ENCODE peak calls at places on chromosomes 4 and X, in six cellular contexts. C is sigmoid colon, A is astrocyte, K is K562, X is IMR-90, R is Peyer's patch. I is an unnamed sample.

GRCh38 chr4:167713756-167714155 is 378.6 kb upstream of the ANXA10 start:
- DNase-seq in C (no peak), A (peak; percentile 39), K (no peak), X (no peak), R (no peak), I (no peak)

GRCh38 chr4:5338511-5338910 is 287.2 kb downstream of the STK32B start:
- DNase-seq in C (no peak), A (no peak), K (no peak), X (no peak), R (no peak), I (no peak)

GRCh38 chr4:48138936-48139335 is 4.9 kb upstream of the TXK start:
- DNase-seq in C (no peak), A (no peak), K (no peak), X (no peak), R (peak; percentile 75), I (no peak)

GRCh38 chr4:128349921-128350320 is 62.3 kb upstream of the PGRMC2 start:
- DNase-seq in C (no peak), A (peak; percentile 77), K (peak; percentile 42), X (peak; percentile 97), R (no peak), I (no peak)

GRCh38 chrX:37627602-37628001 is 56.1 kb downstream of the LANCL3 start:
- DNase-seq in C (no peak), A (no peak), K (no peak), X (no peak), R (peak; percentile 78), I (no peak)

GRCh38 chr4:169253904-169254303 is 16.9 kb downstream of the SH3RF1 start:
- DNase-seq in C (no peak), A (peak; percentile 100), K (no peak), X (peak; percentile 94), R (no peak), I (no peak)

GRCh38 chr4:155249036-155249566 is 40.7 kb downstream of the NPY2R start:
- DNase-seq in C (no peak), A (no peak), K (no peak), X (no peak), R (no peak), I (no peak)

GRCh38 chrX:142089193-142089592 is 115.9 kb downstream of the MAGEC2 start:
- DNase-seq in C (no peak), A (peak; percentile 2), K (no peak), X (peak; percentile 1), R (no peak), I (no peak)

GRCh38 chr4:23991444-23991843 is 101.6 kb upstream of the PPARGC1A start:
- DNase-seq in C (no peak), A (no peak), K (no peak), X (no peak), R (no peak), I (no peak)

GRCh38 chrX:50073601-50074000 is 127.2 kb downstream of the AKAP4 start:
- DNase-seq in C (no peak), A (no peak), K (no peak), X (no peak), R (no peak), I (no peak)

GRCh38 chr4:163072222-163072621 is 94.5 kb downstream of the NAF1 start:
- DNase-seq in C (no peak), A (peak; percentile 14), K (no peak), X (no peak), R (no peak), I (no peak)

GRCh38 chr4:8504279-8505007 is 63.9 kb downstream of the TRMT44 start:
- DNase-seq in C (peak; percentile 29), A (no peak), K (no peak), X (no peak), R (no peak), I (no peak)

GRCh38 chr4:24971192-24971591 is 58.4 kb upstream of the CCDC149 start:
- DNase-seq in C (no peak), A (no peak), K (no peak), X (no peak), R (peak; percentile 64), I (peak; percentile 54)

GRCh38 chrX:12951590-12951965 is 23.3 kb upstream of the TMSB4X start:
- DNase-seq in C (no peak), A (no peak), K (no peak), X (no peak), R (no peak), I (no peak)

GRCh38 chr4:75653845-75654503 is 19.2 kb downstream of the G3BP2 start:
- DNase-seq in C (no peak), A (peak; percentile 25), K (no peak), X (peak; percentile 55), R (no peak), I (no peak)

GRCh38 chrX:57447856-57448255 is 144.0 kb upstream of the ZXDB start:
- DNase-seq in C (no peak), A (no peak), K (no peak), X (no peak), R (no peak), I (no peak)

DNA sequence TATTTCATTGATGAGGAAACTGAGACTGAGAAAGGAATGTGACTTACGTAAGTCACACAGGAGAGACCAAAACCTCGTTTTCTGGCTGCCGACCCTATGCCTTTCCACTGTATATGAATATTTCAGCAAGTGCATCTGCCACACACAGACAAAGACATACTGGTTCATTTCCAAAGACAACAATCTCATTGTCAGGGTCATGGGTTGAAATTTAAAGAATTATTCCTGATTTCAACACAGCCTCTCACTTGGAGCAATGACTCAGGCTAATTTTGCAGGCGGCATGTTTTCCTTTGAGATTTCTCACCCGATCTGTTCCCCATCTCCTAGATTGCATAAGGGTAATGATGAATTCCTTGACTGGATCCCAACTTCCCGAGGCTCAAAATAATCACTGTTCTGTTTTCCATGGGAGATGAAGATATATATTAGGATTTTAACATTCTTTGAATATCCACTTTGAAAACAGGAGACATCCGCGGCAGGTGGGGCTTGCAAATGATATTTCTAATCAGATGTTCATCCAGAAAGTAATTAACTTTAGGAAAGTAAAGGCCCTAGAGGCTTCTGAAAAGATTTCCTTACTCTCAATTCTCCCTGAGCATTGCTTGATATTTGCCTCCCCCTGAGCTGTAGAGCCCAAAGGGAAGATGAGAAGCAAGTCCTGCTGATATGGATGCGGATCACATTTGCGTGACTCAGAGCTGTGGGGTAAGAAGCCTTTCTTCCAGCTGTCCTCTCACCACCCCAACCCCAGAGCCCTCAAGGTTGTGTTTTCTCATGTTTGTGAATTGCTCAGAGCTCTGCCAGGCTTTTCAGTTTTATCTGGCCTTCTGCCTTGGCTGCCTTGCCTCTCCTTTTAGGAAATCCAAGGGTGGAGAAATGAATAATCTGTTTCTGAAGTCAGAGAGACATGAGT is 361.1 kb upstream of the BOD1L1 start:
- DNase-seq in C (peak; percentile 73), A (peak; percentile 97), K (no peak), X (peak; percentile 97), R (no peak), I (no peak)
- H3K4me3 ChIP-seq in C (no peak overlapping the region), A (peak overlapping the region; percentile 27), K (no peak overlapping the region), X (no peak overlapping the region), R (no peak overlapping the region), I (no peak overlapping the region)

GRCh38 chr4:1012031-1012739 is 759 bp downstream of the FGFRL1 start:
- DNase-seq in C (peak; percentile 78), A (peak; percentile 30), K (peak; percentile 83), X (no peak), R (peak; percentile 75), I (no peak)

GRCh38 chr4:1010522-1011021 is 854 bp upstream of the FGFRL1 start:
- DNase-seq in C (peak; percentile 90), A (peak; percentile 58), K (peak; percentile 63), X (peak; percentile 68), R (peak; percentile 89), I (no peak)

GRCh38 chr4:1011022-1011694 is at the start of gene FGFRL1:
- DNase-seq in C (peak; percentile 96), A (peak; percentile 64), K (peak; percentile 95), X (peak; percentile 77), R (peak; percentile 97), I (no peak)

GRCh38 chr4:1008840-1009646 is 2.4 kb upstream of the FGFRL1 start:
- DNase-seq in C (peak; percentile 79), A (no peak), K (no peak), X (no peak), R (peak; percentile 74), I (no peak)

DNA sequence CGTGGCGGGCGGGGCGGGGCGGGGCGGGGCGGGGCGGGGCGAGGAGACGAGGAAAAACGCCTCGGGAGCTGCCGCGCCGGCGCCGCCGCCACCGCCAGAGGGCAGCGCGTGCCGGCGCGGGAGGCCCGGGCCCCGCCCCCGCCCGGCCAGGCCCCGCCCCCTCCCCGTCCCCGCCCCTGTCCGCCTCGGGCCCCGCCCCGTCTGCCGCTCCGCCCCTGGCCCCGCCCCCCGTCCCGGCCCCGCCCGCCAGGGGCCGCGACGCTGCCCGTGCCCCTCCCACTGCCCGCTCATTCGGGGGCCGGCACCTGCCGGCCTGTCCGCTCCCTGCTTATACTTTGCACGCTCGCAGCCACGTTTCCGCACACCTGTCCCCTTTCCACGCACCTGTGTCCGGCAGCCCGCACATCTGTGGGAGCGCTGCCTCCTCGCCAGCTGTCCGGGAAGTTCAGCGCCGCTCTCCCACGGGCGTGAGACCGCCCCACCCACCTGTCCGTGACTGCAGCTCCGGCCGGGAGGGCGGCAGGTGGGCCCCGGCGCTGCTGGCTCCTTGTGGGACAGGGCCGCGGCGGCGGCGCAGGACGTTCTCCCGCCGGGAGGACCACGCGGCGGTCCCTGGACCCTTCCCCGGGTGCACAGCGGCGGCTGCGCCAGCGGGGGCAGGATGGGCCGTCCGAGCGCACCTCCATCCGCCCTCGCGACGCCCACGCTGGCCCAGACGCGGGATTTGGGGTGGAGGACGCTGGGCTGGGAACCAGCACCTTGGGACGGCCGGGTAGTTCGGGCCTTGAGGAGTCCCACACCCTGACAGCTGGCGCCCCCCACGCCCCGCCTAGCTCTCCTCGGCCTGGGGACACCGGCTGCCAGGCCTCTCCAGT is 1.5 kb upstream of the FGFRL1 start:
- DNase-seq in C (peak; percentile 86), A (no peak), K (peak; percentile 69), X (peak; percentile 36), R (peak; percentile 89), I (no peak)
- TF ChIP-seq CTCF in C (peak; percentile 4), A (no peak), K (peak; percentile 55), X (peak; percentile 33), R (no peak), I (no peak)

DNA sequence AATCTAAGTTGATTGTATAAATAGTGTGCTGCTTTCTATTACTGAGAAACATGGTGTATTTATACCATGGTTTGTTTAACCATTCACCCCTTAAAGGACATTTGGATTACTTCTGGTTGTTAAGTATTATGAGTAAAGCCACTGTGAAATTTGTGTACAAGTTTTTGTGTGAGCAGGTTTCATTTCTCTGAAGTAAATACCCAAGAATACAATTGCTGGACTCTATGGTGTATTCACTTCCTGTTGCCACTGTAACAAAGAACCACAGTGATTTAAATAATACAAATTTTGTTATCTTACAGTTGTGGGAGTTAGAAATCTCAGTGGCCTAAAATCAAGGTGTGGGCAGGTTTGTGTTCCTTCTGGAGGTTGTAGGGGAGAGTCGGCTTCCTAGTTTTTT is 869.6 kb downstream of the CCSER1 start:
- DNase-seq in C (no peak), A (no peak), K (no peak), X (no peak), R (no peak), I (no peak)
- H3K27me3 ChIP-seq in C (no peaks in the 10 kb centered on the region), A (no peaks in the 10 kb centered on the region), K (no peaks in the 10 kb centered on the region), X (no peaks in the 10 kb centered on the region), R (no peaks in the 10 kb centered on the region), I (no peaks in the 10 kb centered on the region)

GRCh38 chr4:54066718-54067129 is 2.3 kb upstream of the CHIC2 start:
- DNase-seq in C (no peak), A (no peak), K (peak; percentile 80), X (no peak), R (no peak), I (no peak)

GRCh38 chr4:54064317-54065275 is at the start of gene CHIC2:
- DNase-seq in C (peak; percentile 97), A (peak; percentile 85), K (peak; percentile 96), X (peak; percentile 92), R (peak; percentile 98), I (peak; percentile 62)

GRCh38 chr4:54066088-54066415 is 1.6 kb upstream of the CHIC2 start:
- DNase-seq in C (no peak), A (no peak), K (peak; percentile 19), X (no peak), R (no peak), I (no peak)

GRCh38 chr4:54063737-54064316 is 578 bp downstream of the CHIC2 start:
- DNase-seq in C (peak; percentile 76), A (no peak), K (peak; percentile 46), X (no peak), R (peak; percentile 63), I (no peak)

GRCh38 chr4:54065282-54066087 is 1.1 kb upstream of the CHIC2 start:
- DNase-seq in C (no peak), A (no peak), K (peak; percentile 23), X (no peak), R (no peak), I (no peak)
- H3K4me3 ChIP-seq in C (peak overlapping the region; percentile 99), A (peak overlapping the region; percentile 62), K (peak overlapping the region; percentile 92), X (no peak overlapping the region), R (no peak overlapping the region), I (no peak overlapping the region)

I was measured in kidney epithelial cell.